ENCODE peak calls at places on chromosome 2, in nine cellular contexts. C, F, P, L, N, G, B, U and S are unnamed samples.
A peak's percentile ranks its signal among the peaks of the same experiment; 100 is the strongest.

GRCh38 chr2:226658555-226658954 is 141.1 kb downstream of the IRS1 start:
- DNase-seq in C (no peak), F (no peak), P (no peak), L (no peak), N (no peak), G (no peak), B (peak; percentile 44), U (no peak), S (no peak)

GRCh38 chr2:229704231-229704630 is 10.1 kb downstream of the DNER start:
- DNase-seq in C (no peak), F (no peak), P (no peak), L (no peak), N (no peak), G (no peak), B (no peak), U (no peak), S (no peak)

GRCh38 chr2:232876071-232876977 is 6.3 kb downstream of the SNORC start:
- DNase-seq in C (no peak), F (peak; percentile 82), P (no peak), L (peak; percentile 40), N (no peak), G (no peak), B (peak; percentile 92), U (no peak), S (no peak)

GRCh38 chr2:106547104-106547503 is 59.9 kb downstream of the CD8B2 start:
- DNase-seq in C (peak; percentile 51), F (no peak), P (no peak), L (no peak), N (no peak), G (peak; percentile 40), B (no peak), U (no peak), S (no peak)

GRCh38 chr2:37858197-37858711 is 66.8 kb upstream of the RMDN2 start:
- DNase-seq in C (no peak), F (no peak), P (peak; percentile 38), L (peak; percentile 83), N (no peak), G (peak; percentile 48), B (peak; percentile 91), U (no peak), S (no peak)

GRCh38 chr2:128440087-128440665 is 121.5 kb upstream of the HS6ST1 start:
- DNase-seq in C (no peak), F (peak; percentile 20), P (no peak), L (no peak), N (no peak), G (no peak), B (no peak), U (no peak), S (no peak)

GRCh38 chr2:43754180-43754579 is 19.7 kb upstream of the DYNC2LI1 start:
- DNase-seq in C (no peak), F (no peak), P (peak; percentile 17), L (no peak), N (no peak), G (no peak), B (no peak), U (no peak), S (no peak)

GRCh38 chr2:62227386-62228075 is 31.6 kb downstream of the B3GNT2 start:
- DNase-seq in C (no peak), F (no peak), P (no peak), L (no peak), N (no peak), G (no peak), B (no peak), U (no peak), S (no peak)

GRCh38 chr2:97992836-97993825 is 2.6 kb downstream of the TMEM131 start:
- DNase-seq in C (no peak), F (no peak), P (no peak), L (peak; percentile 56), N (no peak), G (no peak), B (no peak), U (no peak), S (no peak)

GRCh38 chr2:3282056-3282998 is 95.3 kb downstream of the EIPR1 start:
- DNase-seq in C (no peak), F (peak; percentile 23), P (peak; percentile 42), L (no peak), N (no peak), G (no peak), B (peak; percentile 91), U (no peak), S (no peak)

GRCh38 chr2:160194351-160194750 is 5.7 kb downstream of the ITGB6 start:
- DNase-seq in C (no peak), F (no peak), P (no peak), L (peak; percentile 24), N (no peak), G (no peak), B (peak; percentile 39), U (no peak), S (no peak)

GRCh38 chr2:58135861-58136260 is 89.3 kb downstream of the VRK2 start:
- DNase-seq in C (no peak), F (no peak), P (no peak), L (no peak), N (no peak), G (no peak), B (no peak), U (no peak), S (no peak)

GRCh38 chr2:42917374-42918017 is 125.1 kb upstream of the HAAO start:
- DNase-seq in C (no peak), F (peak; percentile 63), P (peak; percentile 80), L (peak; percentile 95), N (no peak), G (peak; percentile 95), B (no peak), U (no peak), S (no peak)

GRCh38 chr2:64361151-64361938 is 92.6 kb upstream of the LGALSL start:
- DNase-seq in C (no peak), F (no peak), P (no peak), L (no peak), N (peak; percentile 50), G (no peak), B (no peak), U (no peak), S (no peak)

GRCh38 chr2:127362971-127363370 is 24.8 kb downstream of the MAP3K2 start:
- DNase-seq in C (no peak), F (no peak), P (no peak), L (peak; percentile 66), N (no peak), G (peak; percentile 52), B (no peak), U (no peak), S (no peak)

GRCh38 chr2:127362486-127362885 is 25.3 kb downstream of the MAP3K2 start:
- DNase-seq in C (no peak), F (no peak), P (no peak), L (no peak), N (no peak), G (no peak), B (no peak), U (no peak), S (no peak)

GRCh38 chr2:127359520-127359919 is 28.3 kb downstream of the MAP3K2 start:
- DNase-seq in C (no peak), F (no peak), P (no peak), L (no peak), N (no peak), G (no peak), B (no peak), U (no peak), S (no peak)

GRCh38 chr2:127360242-127360641 is 27.5 kb downstream of the MAP3K2 start:
- DNase-seq in C (no peak), F (no peak), P (no peak), L (no peak), N (no peak), G (no peak), B (no peak), U (no peak), S (no peak)

DNA sequence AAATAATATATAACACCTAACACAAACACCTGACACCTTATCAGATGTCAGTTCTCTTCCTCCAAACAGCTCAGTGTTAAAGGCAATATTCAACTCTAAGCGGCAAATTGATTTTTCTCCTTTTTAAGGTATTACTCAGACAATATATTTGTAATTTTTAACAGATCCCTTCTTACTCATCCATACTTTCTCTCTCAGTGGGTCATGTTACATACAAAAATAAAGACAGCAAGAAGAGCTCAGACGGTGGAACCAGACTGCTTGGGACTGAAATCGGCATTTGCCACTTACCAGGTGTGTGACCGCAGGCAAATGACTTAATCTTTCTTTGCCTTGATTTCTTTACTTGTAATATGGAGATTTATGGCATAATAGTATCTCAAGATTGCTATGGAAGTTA is 25.8 kb downstream of the MAP3K2 start:
- DNase-seq in C (no peak), F (no peak), P (no peak), L (peak; percentile 37), N (no peak), G (no peak), B (no peak), U (no peak), S (no peak)
- H3K4me1 ChIP-seq in C (peaks cover 27% of the 10 kb centered on the region), F (no peaks in the 10 kb centered on the region), P (peaks cover 64% of the 10 kb centered on the region), L (peaks cover 23% of the 10 kb centered on the region), N (peaks cover 3% of the 10 kb centered on the region), G (no peaks in the 10 kb centered on the region), B (peaks cover 19% of the 10 kb centered on the region), U (peaks cover 6% of the 10 kb centered on the region), S (peaks cover 42% of the 10 kb centered on the region)

DNA sequence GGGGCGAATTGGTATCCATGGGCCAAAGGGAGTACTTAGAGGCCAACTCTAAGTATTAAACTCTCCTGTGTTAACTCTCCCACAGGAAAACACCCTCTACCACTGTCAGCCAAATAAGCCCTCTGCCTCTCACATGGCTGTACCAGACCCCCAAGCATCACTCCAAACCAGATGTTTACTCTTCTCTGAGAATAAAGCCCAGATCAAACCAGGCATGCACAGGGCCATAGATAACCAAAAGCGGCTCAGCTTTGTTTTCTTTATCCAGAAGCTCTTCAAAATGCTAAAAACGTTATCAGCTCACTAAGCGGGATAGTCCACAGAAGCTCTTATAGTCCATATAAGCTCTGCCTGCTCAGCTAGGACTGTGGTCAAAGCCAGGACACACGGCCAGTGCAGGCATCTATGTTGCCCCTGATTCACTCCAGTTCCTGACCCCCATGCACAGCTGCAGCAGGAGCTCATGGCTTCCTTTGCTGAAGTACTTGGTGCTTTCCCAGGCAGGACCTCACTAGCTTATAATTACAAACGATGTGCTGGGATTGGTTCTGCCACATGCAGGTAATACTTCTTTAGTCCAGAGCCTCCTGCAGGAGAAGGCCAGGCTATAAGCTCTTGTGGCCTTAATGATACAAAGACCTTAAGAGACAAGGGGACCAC is 21.0 kb upstream of the SEMA4C start:
- DNase-seq in C (no peak), F (no peak), P (no peak), L (no peak), N (no peak), G (no peak), B (no peak), U (no peak), S (no peak)
- H3K4me1 ChIP-seq in C (peaks cover 50% of the 10 kb centered on the region), F (no peaks in the 10 kb centered on the region), P (peaks cover 73% of the 10 kb centered on the region), L (no peaks in the 10 kb centered on the region), N (peaks cover 6% of the 10 kb centered on the region), G (peaks cover 27% of the 10 kb centered on the region), B (peaks cover 12% of the 10 kb centered on the region), U (peaks cover 46% of the 10 kb centered on the region), S (peaks cover 8% of the 10 kb centered on the region)

DNA sequence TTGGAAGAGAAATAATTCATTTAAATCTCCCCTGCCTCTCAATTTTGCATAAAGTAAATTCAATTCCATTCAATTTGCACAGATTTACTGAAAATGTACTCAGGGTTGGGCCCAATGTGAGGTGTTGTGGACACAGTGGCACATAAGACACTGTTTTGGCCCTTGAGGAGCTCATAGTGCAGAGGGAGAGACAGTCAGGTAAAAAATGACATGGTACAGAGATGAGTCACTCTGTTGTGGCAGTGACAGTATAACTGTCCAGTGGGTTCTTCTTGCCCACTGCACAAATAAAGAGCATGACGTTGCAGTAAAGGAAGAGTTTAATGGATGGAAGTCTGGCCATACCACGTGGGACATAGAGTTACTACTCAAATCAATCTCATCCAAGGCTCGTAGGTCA is 400.3 kb upstream of the TRIB2 start:
- DNase-seq in C (no peak), F (no peak), P (no peak), L (no peak), N (no peak), G (no peak), B (no peak), U (no peak), S (no peak)
- H3K4me1 ChIP-seq in C (peaks cover 23% of the 10 kb centered on the region), F (no peaks in the 10 kb centered on the region), P (peaks cover 24% of the 10 kb centered on the region), L (peaks cover 43% of the 10 kb centered on the region), N (no peaks in the 10 kb centered on the region), G (no peaks in the 10 kb centered on the region), B (peaks cover 49% of the 10 kb centered on the region), U (no peaks in the 10 kb centered on the region), S (peaks cover 11% of the 10 kb centered on the region)

GRCh38 chr2:66982766-66983165 is 414.4 kb upstream of the ETAA1 start:
- DNase-seq in C (no peak), F (no peak), P (no peak), L (peak; percentile 34), N (no peak), G (peak; percentile 26), B (peak; percentile 47), U (no peak), S (no peak)
- H3K4me1 ChIP-seq in C (peaks cover 7% of the 10 kb centered on the region), F (no peaks in the 10 kb centered on the region), P (no peaks in the 10 kb centered on the region), L (peaks cover 6% of the 10 kb centered on the region), N (peaks cover 15% of the 10 kb centered on the region), G (peaks cover under 1% of the 10 kb centered on the region), B (no peaks in the 10 kb centered on the region), U (no peaks in the 10 kb centered on the region), S (no peaks in the 10 kb centered on the region)